ENCODE peak calls at places on chromosomes 13 and 19, in nine cellular contexts. B is AG04449; A is iPS-NIHi11; W is CD8-positive, alpha-beta T cell; E is fibroblast of mammary gland; X is keratinocyte; M is sigmoid colon; Q is DMS153; R is fibroblast of lung. O is an unnamed sample.

GRCh38 chr19:50629194-50629593 is 10.5 kb downstream of the SYT3 start:
- DNase-seq in B (no peak), A (no peak), W (no peak), E (no peak), X (no peak), M (no peak), Q (no peak), R (no peak), O (no peak)

GRCh38 chr13:93270769-93271753 is 44.5 kb downstream of the GPC6 start:
- DNase-seq in B (no peak), A (no peak), W (no peak), E (no peak), X (no peak), M (no peak), Q (no peak), R (no peak), O (no peak)

GRCh38 chr13:67023088-67023893 is 206.8 kb downstream of the PCDH9 start:
- DNase-seq in B (peak), A (peak), W (no peak), E (peak), X (no peak), M (no peak), Q (peak), R (peak), O (peak)

GRCh38 chr19:54137913-54138776 is 583 bp downstream of the CNOT3 start:
- DNase-seq in B (no peak), A (peak), W (peak), E (no peak), X (no peak), M (no peak), Q (no peak), R (no peak), O (no peak)

GRCh38 chr19:48419158-48419920 is 25.9 kb downstream of the GRIN2D start:
- DNase-seq in B (no peak), A (peak), W (peak), E (peak), X (no peak), M (peak), Q (no peak), R (peak), O (peak)

GRCh38 chr13:80654638-80655249 is 313.8 kb upstream of the SPRY2 start:
- DNase-seq in B (no peak), A (no peak), W (no peak), E (no peak), X (no peak), M (no peak), Q (no peak), R (no peak), O (no peak)

GRCh38 chr13:65217459-65217858 is 2012.7 kb downstream of the PCDH9 start:
- DNase-seq in B (no peak), A (peak), W (no peak), E (no peak), X (no peak), M (no peak), Q (no peak), R (no peak), O (no peak)

GRCh38 chr13:69683921-69684663 is 423.5 kb upstream of the ATXN8OS start:
- DNase-seq in B (no peak), A (no peak), W (no peak), E (no peak), X (no peak), M (no peak), Q (no peak), R (no peak), O (no peak)

GRCh38 chr19:10889880-10890279 is 18.5 kb downstream of the CARM1 start:
- DNase-seq in B (no peak), A (no peak), W (no peak), E (no peak), X (no peak), M (no peak), Q (no peak), R (no peak), O (no peak)

GRCh38 chr19:15436012-15436825 is 13.5 kb downstream of the WIZ start:
- DNase-seq in B (no peak), A (no peak), W (no peak), E (no peak), X (no peak), M (no peak), Q (no peak), R (peak), O (no peak)

GRCh38 chr19:48558018-48558684 is 6.2 kb downstream of the SULT2B1 start:
- DNase-seq in B (no peak), A (peak), W (no peak), E (peak), X (peak), M (no peak), Q (no peak), R (peak), O (peak)

GRCh38 chr19:42172261-42172660 is 40.0 kb upstream of the POU2F2 start:
- DNase-seq in B (no peak), A (no peak), W (no peak), E (no peak), X (no peak), M (no peak), Q (peak), R (no peak), O (no peak)

GRCh38 chr13:26557393-26558073 is at the start of gene WASF3:
- DNase-seq in B (peak), A (peak), W (peak), E (peak), X (no peak), M (peak), Q (peak), R (peak), O (peak)

GRCh38 chr13:26017196-26017921 is 34.5 kb downstream of the SHISA2 start:
- DNase-seq in B (no peak), A (no peak), W (peak), E (no peak), X (no peak), M (no peak), Q (no peak), R (peak), O (no peak)

GRCh38 chr13:107376393-107377085 is 808.6 kb upstream of the ARGLU1 start:
- DNase-seq in B (no peak), A (no peak), W (no peak), E (no peak), X (no peak), M (no peak), Q (peak), R (peak), O (no peak)

GRCh38 chr19:49954092-49954825 is 6.7 kb downstream of the SIGLEC11 start:
- DNase-seq in B (no peak), A (no peak), W (no peak), E (peak), X (no peak), M (no peak), Q (no peak), R (no peak), O (no peak)

GRCh38 chr13:50319603-50320296 is 304.5 kb downstream of the KCNRG start:
- DNase-seq in B (peak), A (no peak), W (no peak), E (peak), X (no peak), M (no peak), Q (no peak), R (peak), O (peak)

GRCh38 chr13:95714142-95714832 is 37.3 kb downstream of the DNAJC3 start:
- DNase-seq in B (peak), A (no peak), W (no peak), E (peak), X (peak), M (no peak), Q (no peak), R (peak), O (peak)

GRCh38 chr19:14066139-14066538 is 4.3 kb upstream of the PALM3 start:
- DNase-seq in B (no peak), A (no peak), W (no peak), E (no peak), X (no peak), M (no peak), Q (no peak), R (no peak), O (no peak)

GRCh38 chr19:17942582-17943283 is 9.9 kb downstream of the CCDC124 start:
- DNase-seq in B (no peak), A (no peak), W (no peak), E (no peak), X (no peak), M (no peak), Q (no peak), R (no peak), O (no peak)